ENCODE peak calls at places on chromosomes 4 and X, in ten cellular contexts. B is HepG2, Q is A549, L is heart left ventricle, Z is suprapubic skin, H is spleen, M is stomach, I is adrenal gland, J is thyroid gland, G is endothelial cell of umbilical vein. T is an unnamed sample. For H3K4me1, the result is how much of the 10 kb centered on the place peaks cover.

GRCh38 chr4:142801966-142802365 is 44.1 kb downstream of the INPP4B start:
- DNase-seq in B (no peak), Q (no peak), L (no peak), Z (no peak), H (no peak), M (no peak), I (no peak), J (no peak), G (no peak), T (no peak)

GRCh38 chr4:10442976-10443375 is 14.2 kb downstream of the ZNF518B start:
- DNase-seq in B (no peak), Q (no peak), L (no peak), Z (no peak), H (no peak), M (no peak), I (no peak), J (no peak), G (no peak), T (no peak)

GRCh38 chr4:28883211-28883610 is 1837.0 kb upstream of the PCDH7 start:
- DNase-seq in B (no peak), Q (no peak), L (no peak), Z (no peak), H (no peak), M (no peak), I (no peak), J (no peak), G (no peak), T (no peak)

GRCh38 chr4:181674315-181674714 is 568.9 kb upstream of the TENM3 start:
- DNase-seq in B (no peak), Q (no peak), L (no peak), Z (no peak), H (no peak), M (no peak), I (no peak), J (no peak), G (no peak), T (no peak)

GRCh38 chr4:84855774-84856173 is 110.7 kb downstream of the WDFY3 start:
- DNase-seq in B (peak), Q (no peak), L (no peak), Z (no peak), H (no peak), M (no peak), I (no peak), J (peak), G (no peak), T (peak)

GRCh38 chr4:166165829-166166420 is 292.9 kb downstream of the TLL1 start:
- DNase-seq in B (peak), Q (peak), L (no peak), Z (no peak), H (no peak), M (no peak), I (no peak), J (peak), G (peak), T (no peak)

GRCh38 chr4:152996672-152997071 is 60.5 kb downstream of the FHDC1 start:
- DNase-seq in B (no peak), Q (no peak), L (no peak), Z (no peak), H (no peak), M (no peak), I (no peak), J (no peak), G (no peak), T (no peak)

GRCh38 chrX:18895157-18895952 is 88.6 kb downstream of the PHKA2 start:
- DNase-seq in B (no peak), Q (no peak), L (peak), Z (no peak), H (peak), M (no peak), I (no peak), J (no peak), G (no peak), T (peak)

GRCh38 chr4:118270492-118270891 is 82.3 kb downstream of the PRSS12 start:
- DNase-seq in B (peak), Q (peak), L (no peak), Z (no peak), H (no peak), M (no peak), I (no peak), J (no peak), G (peak), T (no peak)

GRCh38 chr4:4502694-4503311 is 39.0 kb downstream of the STX18 start:
- DNase-seq in B (no peak), Q (no peak), L (no peak), Z (no peak), H (no peak), M (no peak), I (no peak), J (no peak), G (peak), T (no peak)

GRCh38 chr4:176579233-176579632 is 213.5 kb downstream of the VEGFC start:
- DNase-seq in B (no peak), Q (peak), L (no peak), Z (no peak), H (no peak), M (no peak), I (no peak), J (no peak), G (no peak), T (no peak)

GRCh38 chrX:10254746-10255145 is 98.0 kb downstream of the CLCN4 start:
- DNase-seq in B (peak), Q (peak), L (no peak), Z (no peak), H (no peak), M (no peak), I (no peak), J (no peak), G (peak), T (peak)

GRCh38 chrX:17591741-17592110 is 145.6 kb upstream of the SCML1 start:
- DNase-seq in B (no peak), Q (no peak), L (no peak), Z (no peak), H (no peak), M (no peak), I (peak), J (no peak), G (peak), T (no peak)

GRCh38 chr4:27624749-27625148 is 764.1 kb downstream of the STIM2 start:
- DNase-seq in B (no peak), Q (no peak), L (no peak), Z (no peak), H (no peak), M (no peak), I (no peak), J (no peak), G (no peak), T (no peak)

GRCh38 chr4:27629532-27630225 is 769.0 kb downstream of the STIM2 start:
- DNase-seq in B (no peak), Q (no peak), L (no peak), Z (no peak), H (no peak), M (no peak), I (no peak), J (no peak), G (no peak), T (no peak)

GRCh38 chr4:27628609-27629008 is 768.0 kb downstream of the STIM2 start:
- DNase-seq in B (no peak), Q (no peak), L (no peak), Z (no peak), H (no peak), M (no peak), I (no peak), J (no peak), G (no peak), T (no peak)
- TF ChIP-seq POLR2A in B (no peak), Q (no peak), L (no peak), Z (no peak), H (no peak), M (no peak), I (no peak), J (no peak), G (no peak), T (no peak)

GRCh38 chr4:146224331-146224966 is 10.1 kb downstream of the REELD1 start:
- DNase-seq in B (no peak), Q (no peak), L (no peak), Z (no peak), H (no peak), M (no peak), I (peak), J (no peak), G (no peak), T (no peak)
- H3K4me1 ChIP-seq in B (under half), Q (under half), L (under half), Z (under half), H (under half), M (under half), I (under half), J (under half), G (under half), T (under half)

GRCh38 chr4:76088719-76089118 is 14.2 kb downstream of the ART3 start:
- DNase-seq in B (no peak), Q (no peak), L (no peak), Z (no peak), H (no peak), M (no peak), I (no peak), J (no peak), G (no peak), T (no peak)

GRCh38 chr4:76078033-76078613 is 3.6 kb downstream of the ART3 start:
- DNase-seq in B (no peak), Q (no peak), L (no peak), Z (no peak), H (no peak), M (no peak), I (no peak), J (no peak), G (no peak), T (no peak)

GRCh38 chr4:76084542-76084941 is 10.0 kb downstream of the ART3 start:
- DNase-seq in B (no peak), Q (no peak), L (no peak), Z (no peak), H (no peak), M (no peak), I (no peak), J (no peak), G (no peak), T (no peak)

GRCh38 chr4:76087007-76087769 is 12.7 kb downstream of the ART3 start:
- DNase-seq in B (peak), Q (peak), L (peak), Z (no peak), H (no peak), M (peak), I (peak), J (peak), G (peak), T (peak)

DNA sequence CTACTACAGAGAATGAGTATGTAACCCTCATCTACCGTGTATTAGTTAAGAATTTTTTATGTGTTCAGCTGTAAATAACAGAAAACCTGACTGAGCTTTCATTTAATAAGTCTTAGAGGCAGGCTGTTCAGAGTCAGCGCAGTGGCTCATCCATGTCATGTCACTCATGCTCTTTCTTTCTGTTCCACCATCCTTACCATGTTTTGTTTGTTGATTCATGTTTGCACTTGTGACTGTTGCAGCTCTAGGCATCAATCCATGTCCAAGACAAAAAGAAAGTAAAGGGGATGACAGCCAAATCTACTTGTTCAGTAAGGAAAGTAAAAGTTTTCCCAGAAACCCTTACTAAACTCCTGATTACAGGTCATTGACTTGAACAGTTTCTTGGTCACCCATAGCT is 8.9 kb downstream of the ART3 start:
- DNase-seq in B (no peak), Q (no peak), L (no peak), Z (no peak), H (no peak), M (no peak), I (no peak), J (no peak), G (no peak), T (no peak)
- TF ChIP-seq POLR2A in B (no peak), Q (no peak), L (no peak), Z (no peak), H (no peak), M (no peak), I (no peak), J (no peak), G (no peak), T (no peak)

GRCh38 chr4:87014284-87014782 is 79.5 kb downstream of the AFF1 start:
- DNase-seq in B (no peak), Q (no peak), L (no peak), Z (no peak), H (no peak), M (no peak), I (no peak), J (no peak), G (peak), T (no peak)
- H3K4me1 ChIP-seq in B (half or more), Q (half or more), L (half or more), Z (half or more), H (half or more), M (half or more), I (half or more), J (half or more), G (under half), T (under half)

GRCh38 chrX:120625366-120625765 is 4.5 kb downstream of the C1GALT1C1 start:
- DNase-seq in B (no peak), Q (no peak), L (no peak), Z (no peak), H (no peak), M (no peak), I (no peak), J (no peak), G (no peak), T (no peak)

GRCh38 chrX:120629667-120630537 is at the start of gene C1GALT1C1:
- DNase-seq in B (peak), Q (peak), L (peak), Z (peak), H (peak), M (peak), I (peak), J (peak), G (peak), T (peak)
- TF ChIP-seq POLR2A in B (peak), Q (peak), L (peak), Z (no peak), H (no peak), M (no peak), I (peak), J (peak), G (peak), T (peak)

GRCh38 chr4:56387023-56388001 is at the start of gene AASDH:
- DNase-seq in B (peak), Q (peak), L (peak), Z (peak), H (peak), M (peak), I (peak), J (peak), G (peak), T (peak)
- H3K4me1 ChIP-seq in B (under half), Q (under half), L (under half), Z (under half), H (under half), M (under half), I (under half), J (under half), G (under half), T (under half)

DNA sequence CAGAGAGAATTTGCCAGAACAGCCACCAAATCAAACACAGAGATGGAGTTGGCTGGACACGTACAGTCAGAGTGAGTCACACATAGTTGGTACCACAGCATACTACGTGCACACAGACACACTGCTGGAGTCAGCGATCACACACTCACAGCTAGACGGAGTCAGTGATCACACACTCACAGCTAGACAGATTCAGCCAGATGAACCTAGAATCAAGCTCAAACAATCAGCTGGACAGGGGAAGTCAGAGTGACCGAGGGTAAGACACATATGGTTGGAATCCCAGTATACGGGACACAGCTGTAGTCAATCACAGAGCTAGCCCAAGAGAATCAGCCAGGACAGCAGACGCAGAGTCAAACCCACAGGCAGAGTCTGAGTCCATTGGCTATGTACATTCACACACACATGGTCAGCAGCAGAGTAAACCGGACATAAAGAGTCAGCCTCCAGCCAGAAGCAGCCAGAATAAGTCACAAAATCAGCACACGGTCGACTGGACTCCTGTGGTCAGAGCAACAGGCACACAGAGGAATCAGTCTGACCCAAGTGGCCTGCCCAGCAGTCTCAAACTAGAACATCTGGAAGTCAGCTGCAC is 4.6 kb downstream of the SLC38A5 start:
- DNase-seq in B (no peak), Q (no peak), L (no peak), Z (no peak), H (peak), M (no peak), I (no peak), J (no peak), G (no peak), T (no peak)
- TF ChIP-seq POLR2A in B (no peak), Q (no peak), L (no peak), Z (no peak), H (no peak), M (no peak), I (no peak), J (no peak), G (no peak), T (no peak)

DNA sequence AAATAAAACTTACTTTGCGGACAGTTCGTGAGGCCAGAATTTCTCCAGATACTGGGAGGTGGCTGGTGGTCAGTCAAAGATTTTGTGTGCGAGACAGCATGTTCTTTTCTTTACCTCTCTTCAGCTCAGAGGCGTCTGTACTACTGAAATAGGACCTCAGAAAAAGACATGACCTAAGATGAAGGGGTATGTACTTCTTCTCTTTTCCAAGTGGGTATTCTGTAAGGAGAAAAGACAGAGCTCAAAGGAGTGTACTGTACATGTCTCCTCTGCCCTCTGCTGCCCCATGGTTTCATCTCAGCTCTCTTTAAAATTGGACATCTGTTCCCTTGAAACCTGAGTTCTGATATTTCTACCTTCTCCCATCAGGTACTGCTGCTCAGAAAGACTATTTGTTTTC is 38.1 kb downstream of the SEPTIN11 start:
- DNase-seq in B (no peak), Q (no peak), L (no peak), Z (no peak), H (no peak), M (no peak), I (no peak), J (no peak), G (no peak), T (no peak)
- H3K4me1 ChIP-seq in B (under half), Q (under half), L (under half), Z (under half), H (half or more), M (half or more), I (under half), J (under half), G (under half), T (under half)

DNA sequence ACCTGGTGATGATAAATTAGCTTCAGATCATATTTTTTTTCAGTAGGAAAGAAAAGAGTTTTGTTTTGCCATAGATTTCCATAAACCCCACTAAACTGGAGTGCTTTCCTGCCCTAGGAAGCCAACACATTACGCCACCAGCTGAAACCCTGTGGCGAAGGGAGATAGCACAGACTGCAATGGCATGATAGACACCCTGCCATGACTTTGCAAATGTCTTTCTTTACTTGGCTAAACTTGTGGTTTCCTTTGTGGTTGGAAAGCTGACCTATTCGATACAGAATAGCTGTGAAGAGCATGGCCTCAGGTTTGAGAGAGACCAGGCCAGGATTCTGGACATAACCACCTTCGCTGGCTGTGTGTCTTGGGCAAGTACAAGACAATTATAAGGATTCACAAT is 19.1 kb downstream of the MFAP3L start:
- DNase-seq in B (no peak), Q (no peak), L (no peak), Z (no peak), H (no peak), M (no peak), I (no peak), J (no peak), G (no peak), T (no peak)
- TF ChIP-seq POLR2A in B (no peak), Q (no peak), L (no peak), Z (no peak), H (no peak), M (no peak), I (no peak), J (no peak), G (no peak), T (no peak)

T was measured in prostate gland.